ENCODE peak calls at places on chromosome 13, in six cellular contexts. One of them, this sample, is unnamed.

GRCh38 chr13:36706755-36707154 is 32.9 kb downstream of the SERTM1 start:
- DNase-seq in CD4-positive, alpha-beta memory T cell: no peak
- DNase-seq in Peyer's patch: no peak
- DNase-seq in effector memory CD4-positive, alpha-beta T cell: no peak
- DNase-seq in transverse colon: no peak
- DNase-seq in neural progenitor cell: no peak
- DNase-seq in this sample: peak; percentile 69

GRCh38 chr13:97235549-97236206 is 13.5 kb downstream of the MBNL2 start:
- DNase-seq in neural progenitor cell: no peak
- DNase-seq in CD4-positive, alpha-beta memory T cell: no peak
- DNase-seq in effector memory CD4-positive, alpha-beta T cell: no peak
- DNase-seq in transverse colon: peak; percentile 71
- DNase-seq in Peyer's patch: no peak
- DNase-seq in this sample: no peak

GRCh38 chr13:40344270-40345148 is 321.9 kb downstream of the FOXO1 start:
- DNase-seq in Peyer's patch: no peak
- DNase-seq in effector memory CD4-positive, alpha-beta T cell: no peak
- DNase-seq in CD4-positive, alpha-beta memory T cell: no peak
- DNase-seq in neural progenitor cell: no peak
- DNase-seq in transverse colon: peak; percentile 38
- DNase-seq in this sample: no peak

GRCh38 chr13:29886446-29886845 is 36.0 kb upstream of the UBL3 start:
- DNase-seq in neural progenitor cell: no peak
- DNase-seq in CD4-positive, alpha-beta memory T cell: no peak
- DNase-seq in Peyer's patch: no peak
- DNase-seq in transverse colon: no peak
- DNase-seq in effector memory CD4-positive, alpha-beta T cell: no peak
- DNase-seq in this sample: no peak

GRCh38 chr13:25836709-25837316 is 215.0 kb downstream of the SHISA2 start:
- DNase-seq in Peyer's patch: no peak
- DNase-seq in effector memory CD4-positive, alpha-beta T cell: no peak
- DNase-seq in CD4-positive, alpha-beta memory T cell: no peak
- DNase-seq in transverse colon: no peak
- DNase-seq in neural progenitor cell: no peak
- DNase-seq in this sample: no peak

GRCh38 chr13:58946274-58946673 is 1217.5 kb downstream of the DIAPH3 start:
- DNase-seq in Peyer's patch: no peak
- DNase-seq in effector memory CD4-positive, alpha-beta T cell: no peak
- DNase-seq in neural progenitor cell: no peak
- DNase-seq in transverse colon: no peak
- DNase-seq in CD4-positive, alpha-beta memory T cell: no peak
- DNase-seq in this sample: no peak

GRCh38 chr13:69565334-69565733 is 542.3 kb upstream of the ATXN8OS start:
- DNase-seq in transverse colon: peak; percentile 12
- DNase-seq in neural progenitor cell: peak; percentile 56
- DNase-seq in Peyer's patch: no peak
- DNase-seq in effector memory CD4-positive, alpha-beta T cell: no peak
- DNase-seq in CD4-positive, alpha-beta memory T cell: no peak
- DNase-seq in this sample: peak; percentile 19

GRCh38 chr13:84239032-84239431 is 356.8 kb upstream of the SLITRK1 start:
- DNase-seq in Peyer's patch: no peak
- DNase-seq in neural progenitor cell: no peak
- DNase-seq in transverse colon: no peak
- DNase-seq in CD4-positive, alpha-beta memory T cell: no peak
- DNase-seq in effector memory CD4-positive, alpha-beta T cell: no peak
- DNase-seq in this sample: no peak

GRCh38 chr13:92297971-92298942 is 899.8 kb downstream of the GPC5 start:
- DNase-seq in neural progenitor cell: peak; percentile 23
- DNase-seq in transverse colon: no peak
- DNase-seq in CD4-positive, alpha-beta memory T cell: no peak
- DNase-seq in Peyer's patch: no peak
- DNase-seq in effector memory CD4-positive, alpha-beta T cell: no peak
- DNase-seq in this sample: no peak

GRCh38 chr13:40389081-40389641 is 277.3 kb downstream of the FOXO1 start:
- DNase-seq in transverse colon: no peak
- DNase-seq in neural progenitor cell: no peak
- DNase-seq in CD4-positive, alpha-beta memory T cell: peak; percentile 75
- DNase-seq in effector memory CD4-positive, alpha-beta T cell: no peak
- DNase-seq in Peyer's patch: no peak
- DNase-seq in this sample: no peak

GRCh38 chr13:40498461-40498860 is 168.0 kb downstream of the FOXO1 start:
- DNase-seq in effector memory CD4-positive, alpha-beta T cell: no peak
- DNase-seq in CD4-positive, alpha-beta memory T cell: no peak
- DNase-seq in transverse colon: no peak
- DNase-seq in neural progenitor cell: no peak
- DNase-seq in Peyer's patch: no peak
- DNase-seq in this sample: no peak

GRCh38 chr13:26480246-26480855 is 77.1 kb upstream of the WASF3 start:
- DNase-seq in neural progenitor cell: no peak
- DNase-seq in transverse colon: peak; percentile 38
- DNase-seq in effector memory CD4-positive, alpha-beta T cell: no peak
- DNase-seq in Peyer's patch: peak; percentile 51
- DNase-seq in CD4-positive, alpha-beta memory T cell: no peak
- DNase-seq in this sample: no peak

GRCh38 chr13:21834511-21834910 is 163.6 kb downstream of the FGF9 start:
- DNase-seq in neural progenitor cell: no peak
- DNase-seq in effector memory CD4-positive, alpha-beta T cell: no peak
- DNase-seq in Peyer's patch: no peak
- DNase-seq in CD4-positive, alpha-beta memory T cell: no peak
- DNase-seq in transverse colon: no peak
- DNase-seq in this sample: no peak

GRCh38 chr13:40777166-40777956 is 6.4 kb upstream of the MRPS31 start:
- DNase-seq in CD4-positive, alpha-beta memory T cell: no peak
- DNase-seq in Peyer's patch: no peak
- DNase-seq in neural progenitor cell: peak; percentile 66
- DNase-seq in effector memory CD4-positive, alpha-beta T cell: no peak
- DNase-seq in transverse colon: peak; percentile 43
- DNase-seq in this sample: no peak

GRCh38 chr13:46797468-46798237 is 692 bp upstream of the ESD start:
- DNase-seq in transverse colon: no peak
- DNase-seq in neural progenitor cell: peak; percentile 6
- DNase-seq in CD4-positive, alpha-beta memory T cell: no peak
- DNase-seq in Peyer's patch: no peak
- DNase-seq in effector memory CD4-positive, alpha-beta T cell: no peak
- DNase-seq in this sample: no peak

GRCh38 chr13:22112956-22113750 is 442.3 kb downstream of the FGF9 start:
- DNase-seq in effector memory CD4-positive, alpha-beta T cell: no peak
- DNase-seq in neural progenitor cell: no peak
- DNase-seq in CD4-positive, alpha-beta memory T cell: no peak
- DNase-seq in transverse colon: no peak
- DNase-seq in Peyer's patch: no peak
- DNase-seq in this sample: no peak

GRCh38 chr13:22198001-22198400 is 527.1 kb downstream of the FGF9 start:
- DNase-seq in Peyer's patch: no peak
- DNase-seq in effector memory CD4-positive, alpha-beta T cell: no peak
- DNase-seq in CD4-positive, alpha-beta memory T cell: no peak
- DNase-seq in neural progenitor cell: no peak
- DNase-seq in transverse colon: peak; percentile 23
- DNase-seq in this sample: no peak

GRCh38 chr13:102487330-102487729 is 85.5 kb upstream of the FGF14 start:
- DNase-seq in transverse colon: no peak
- DNase-seq in Peyer's patch: no peak
- DNase-seq in neural progenitor cell: no peak
- DNase-seq in CD4-positive, alpha-beta memory T cell: no peak
- DNase-seq in effector memory CD4-positive, alpha-beta T cell: no peak
- DNase-seq in this sample: no peak

GRCh38 chr13:43284162-43284561 is 260.8 kb downstream of the DNAJC15 start:
- DNase-seq in transverse colon: no peak
- DNase-seq in effector memory CD4-positive, alpha-beta T cell: no peak
- DNase-seq in neural progenitor cell: no peak
- DNase-seq in CD4-positive, alpha-beta memory T cell: no peak
- DNase-seq in Peyer's patch: no peak
- DNase-seq in this sample: no peak

GRCh38 chr13:100738176-100738855 is 63.7 kb upstream of the TMTC4 start:
- DNase-seq in transverse colon: no peak
- DNase-seq in CD4-positive, alpha-beta memory T cell: no peak
- DNase-seq in neural progenitor cell: no peak
- DNase-seq in Peyer's patch: no peak
- DNase-seq in effector memory CD4-positive, alpha-beta T cell: no peak
- DNase-seq in this sample: no peak

GRCh38 chr13:58921129-58921528 is 1242.6 kb downstream of the DIAPH3 start:
- DNase-seq in neural progenitor cell: no peak
- DNase-seq in CD4-positive, alpha-beta memory T cell: no peak
- DNase-seq in Peyer's patch: no peak
- DNase-seq in transverse colon: no peak
- DNase-seq in effector memory CD4-positive, alpha-beta T cell: no peak
- DNase-seq in this sample: no peak

GRCh38 chr13:34833562-34834182 is 108.4 kb upstream of the NBEA start:
- DNase-seq in effector memory CD4-positive, alpha-beta T cell: no peak
- DNase-seq in transverse colon: no peak
- DNase-seq in CD4-positive, alpha-beta memory T cell: no peak
- DNase-seq in Peyer's patch: no peak
- DNase-seq in neural progenitor cell: peak; percentile 25
- DNase-seq in this sample: peak; percentile 9

GRCh38 chr13:30659980-30660379 is 42.3 kb downstream of the USPL1 start:
- DNase-seq in neural progenitor cell: no peak
- DNase-seq in effector memory CD4-positive, alpha-beta T cell: no peak
- DNase-seq in Peyer's patch: no peak
- DNase-seq in CD4-positive, alpha-beta memory T cell: no peak
- DNase-seq in transverse colon: no peak
- DNase-seq in this sample: no peak

GRCh38 chr13:60078226-60078625 is 85.5 kb downstream of the DIAPH3 start:
- DNase-seq in neural progenitor cell: no peak
- DNase-seq in effector memory CD4-positive, alpha-beta T cell: no peak
- DNase-seq in transverse colon: no peak
- DNase-seq in Peyer's patch: no peak
- DNase-seq in CD4-positive, alpha-beta memory T cell: no peak
- DNase-seq in this sample: no peak

GRCh38 chr13:77859450-77859849 is 59.2 kb downstream of the EDNRB start:
- DNase-seq in transverse colon: peak; percentile 13
- DNase-seq in CD4-positive, alpha-beta memory T cell: no peak
- DNase-seq in effector memory CD4-positive, alpha-beta T cell: no peak
- DNase-seq in neural progenitor cell: no peak
- DNase-seq in Peyer's patch: no peak
- DNase-seq in this sample: peak; percentile 27

GRCh38 chr13:25186187-25186586 is 14.1 kb upstream of the AMER2 start:
- DNase-seq in neural progenitor cell: no peak
- DNase-seq in CD4-positive, alpha-beta memory T cell: no peak
- DNase-seq in Peyer's patch: no peak
- DNase-seq in effector memory CD4-positive, alpha-beta T cell: no peak
- DNase-seq in transverse colon: no peak
- DNase-seq in this sample: no peak

GRCh38 chr13:40776681-40777165 is 5.7 kb upstream of the MRPS31 start:
- DNase-seq in neural progenitor cell: no peak
- DNase-seq in transverse colon: peak; percentile 56
- DNase-seq in CD4-positive, alpha-beta memory T cell: peak; percentile 78
- DNase-seq in Peyer's patch: no peak
- DNase-seq in effector memory CD4-positive, alpha-beta T cell: peak; percentile 65
- DNase-seq in this sample: no peak

GRCh38 chr13:101341464-101341863 is 74.8 kb downstream of the NALCN start:
- DNase-seq in transverse colon: no peak
- DNase-seq in neural progenitor cell: no peak
- DNase-seq in Peyer's patch: no peak
- DNase-seq in effector memory CD4-positive, alpha-beta T cell: no peak
- DNase-seq in CD4-positive, alpha-beta memory T cell: no peak
- DNase-seq in this sample: no peak

GRCh38 chr13:48532146-48532472 is 771 bp downstream of the RCBTB2 start:
- DNase-seq in neural progenitor cell: peak; percentile 63
- DNase-seq in transverse colon: no peak
- DNase-seq in Peyer's patch: no peak
- DNase-seq in CD4-positive, alpha-beta memory T cell: no peak
- DNase-seq in effector memory CD4-positive, alpha-beta T cell: no peak
- DNase-seq in this sample: peak; percentile 21

GRCh38 chr13:27861165-27861564 is 58.6 kb upstream of the PDX1 start:
- DNase-seq in neural progenitor cell: no peak
- DNase-seq in CD4-positive, alpha-beta memory T cell: no peak
- DNase-seq in effector memory CD4-positive, alpha-beta T cell: no peak
- DNase-seq in transverse colon: no peak
- DNase-seq in Peyer's patch: no peak
- DNase-seq in this sample: no peak
- H3K27me3 ChIP-seq in neural progenitor cell: peaks cover 89% of the 10 kb centered on the region
- H3K27me3 ChIP-seq in CD4-positive, alpha-beta memory T cell: no peaks in the 10 kb centered on the region
- H3K27me3 ChIP-seq in effector memory CD4-positive, alpha-beta T cell: peaks cover 10% of the 10 kb centered on the region
- H3K27me3 ChIP-seq in transverse colon: peaks cover 71% of the 10 kb centered on the region
- H3K27me3 ChIP-seq in Peyer's patch: no peaks in the 10 kb centered on the region
- H3K27me3 ChIP-seq in this sample: peaks cover 5% of the 10 kb centered on the region

GRCh38 chr13:110484290-110485048 is 77.1 kb downstream of the RAB20 start:
- DNase-seq in CD4-positive, alpha-beta memory T cell: no peak
- DNase-seq in effector memory CD4-positive, alpha-beta T cell: no peak
- DNase-seq in transverse colon: no peak
- DNase-seq in neural progenitor cell: no peak
- DNase-seq in Peyer's patch: no peak
- DNase-seq in this sample: no peak
- H3K36me3 ChIP-seq in CD4-positive, alpha-beta memory T cell: no peaks in the 10 kb centered on the region
- H3K36me3 ChIP-seq in effector memory CD4-positive, alpha-beta T cell: no peaks in the 10 kb centered on the region
- H3K36me3 ChIP-seq in transverse colon: peaks cover 5% of the 10 kb centered on the region
- H3K36me3 ChIP-seq in neural progenitor cell: no peaks in the 10 kb centered on the region
- H3K36me3 ChIP-seq in Peyer's patch: no peaks in the 10 kb centered on the region
- H3K36me3 ChIP-seq in this sample: no peaks in the 10 kb centered on the region

DNA sequence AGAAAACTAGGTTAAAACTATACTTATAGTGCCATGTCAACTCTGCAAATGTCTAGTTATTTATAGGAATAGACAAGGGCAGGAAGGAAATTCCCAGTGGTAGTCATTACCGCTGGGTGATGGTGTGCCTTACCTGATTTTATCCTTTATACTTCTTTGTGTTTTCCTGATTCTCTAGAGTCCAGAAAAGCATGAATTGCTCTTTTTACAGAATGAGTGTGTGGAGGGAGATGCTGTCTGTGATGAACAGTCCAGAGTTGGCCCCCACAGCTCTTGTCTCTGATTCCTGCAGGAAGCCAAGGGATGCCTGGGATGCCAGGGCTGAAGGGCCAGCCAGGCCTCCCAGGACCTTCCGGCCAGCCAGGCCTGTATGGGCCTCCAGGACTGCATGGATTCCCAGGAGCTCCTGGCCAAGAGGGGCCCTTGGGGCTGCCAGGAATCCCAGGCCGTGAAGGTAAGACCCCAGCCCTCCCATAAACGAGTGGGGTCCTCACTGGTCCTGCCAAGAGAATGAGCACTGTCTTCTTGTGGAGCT is 83.7 kb downstream of the RAB20 start:
- DNase-seq in CD4-positive, alpha-beta memory T cell: no peak
- DNase-seq in transverse colon: no peak
- DNase-seq in Peyer's patch: no peak
- DNase-seq in neural progenitor cell: no peak
- DNase-seq in effector memory CD4-positive, alpha-beta T cell: no peak
- DNase-seq in this sample: no peak
- H3K9me3 ChIP-seq in CD4-positive, alpha-beta memory T cell: no peaks in the 10 kb centered on the region
- H3K9me3 ChIP-seq in transverse colon: no peaks in the 10 kb centered on the region
- H3K9me3 ChIP-seq in Peyer's patch: no peaks in the 10 kb centered on the region
- H3K9me3 ChIP-seq in neural progenitor cell: no peaks in the 10 kb centered on the region
- H3K9me3 ChIP-seq in effector memory CD4-positive, alpha-beta T cell: no peaks in the 10 kb centered on the region
- H3K9me3 ChIP-seq in this sample: no peaks in the 10 kb centered on the region

DNA sequence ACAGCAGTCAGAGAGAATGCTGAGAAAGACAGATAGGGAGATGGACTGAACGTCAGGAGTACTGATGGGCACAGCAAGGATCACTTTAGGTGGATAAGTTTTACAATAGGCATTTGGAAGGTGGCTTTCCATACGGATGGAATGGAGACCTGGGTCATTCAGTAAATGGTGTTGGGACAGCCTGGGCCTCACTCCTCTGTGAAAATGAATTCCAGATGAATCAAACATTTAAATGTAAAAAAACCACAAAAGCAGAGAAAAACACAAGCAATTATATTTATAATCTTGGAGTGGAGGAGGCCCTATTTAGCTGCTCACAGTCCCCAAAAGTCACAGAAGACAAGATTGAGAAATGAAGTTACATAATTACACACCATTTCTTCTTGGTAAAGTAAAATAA is 4.7 kb downstream of the IL17D start:
- DNase-seq in transverse colon: no peak
- DNase-seq in Peyer's patch: no peak
- DNase-seq in effector memory CD4-positive, alpha-beta T cell: no peak
- DNase-seq in neural progenitor cell: no peak
- DNase-seq in CD4-positive, alpha-beta memory T cell: no peak
- DNase-seq in this sample: no peak
- H3K27me3 ChIP-seq in transverse colon: peaks cover under 1% of the 10 kb centered on the region
- H3K27me3 ChIP-seq in Peyer's patch: no peaks in the 10 kb centered on the region
- H3K27me3 ChIP-seq in effector memory CD4-positive, alpha-beta T cell: no peaks in the 10 kb centered on the region
- H3K27me3 ChIP-seq in neural progenitor cell: peaks cover 15% of the 10 kb centered on the region
- H3K27me3 ChIP-seq in CD4-positive, alpha-beta memory T cell: no peaks in the 10 kb centered on the region
- H3K27me3 ChIP-seq in this sample: no peaks in the 10 kb centered on the region